ENCODE peak calls at places on chromosomes 1 and 21, in five cellular contexts. U is fibroblast of mammary gland; W is activated gamma-delta T cell; J is central memory CD4-positive, alpha-beta T cell; H is cardiac fibroblast. B is an unnamed sample.

GRCh38 chr21:36699026-36699545 is at the start of gene SIM2:
- DNase-seq in J (no peak), H (no peak), U (peak), W (no peak), B (no peak)

GRCh38 chr1:246091477-246091876 is 415.6 kb downstream of the SMYD3 start:
- DNase-seq in H (no peak), W (no peak), J (no peak), U (peak), B (no peak)

GRCh38 chr1:92478393-92478792 is 8.3 kb downstream of the GFI1 start:
- DNase-seq in U (no peak), W (no peak), H (peak), J (no peak), B (no peak)

GRCh38 chr1:178723541-178723940 is 1.5 kb upstream of the RALGPS2 start:
- DNase-seq in U (no peak), J (no peak), W (no peak), H (peak), B (no peak)

GRCh38 chr1:48019714-48020315 is 22.6 kb upstream of the TRABD2B start:
- DNase-seq in W (no peak), H (no peak), J (no peak), U (no peak), B (no peak)

GRCh38 chr1:201022824-201023516 is 544 bp downstream of the KIF21B start:
- DNase-seq in J (peak), W (peak), U (no peak), H (no peak), B (peak)

GRCh38 chr1:25095635-25096200 is 136.6 kb downstream of the SYF2 start:
- DNase-seq in J (no peak), H (no peak), W (no peak), U (no peak), B (no peak)

GRCh38 chr1:16073490-16074104 is at the start of gene FAM131C:
- DNase-seq in W (peak), H (no peak), U (no peak), J (peak), B (peak)

GRCh38 chr1:65065535-65066378 is 82.2 kb upstream of the AK4 start:
- DNase-seq in J (no peak), U (no peak), H (no peak), W (no peak), B (no peak)

GRCh38 chr1:36306902-36307456 is 811 bp downstream of the SH3D21 start:
- DNase-seq in H (peak), U (peak), W (peak), J (peak), B (peak)

GRCh38 chr21:26366781-26367180 is 196.2 kb upstream of the APP start:
- DNase-seq in J (no peak), H (peak), W (no peak), U (peak), B (no peak)

GRCh38 chr1:9294910-9295636 is 2.4 kb downstream of the SPSB1 start:
- DNase-seq in W (no peak), H (peak), J (peak), U (peak), B (no peak)

GRCh38 chr1:211247921-211248320 is 11.2 kb upstream of the RCOR3 start:
- DNase-seq in U (no peak), W (no peak), J (no peak), H (no peak), B (no peak)

GRCh38 chr1:68346192-68346808 is 103.5 kb downstream of the RPE65 start:
- DNase-seq in H (peak), U (peak), W (no peak), J (no peak), B (no peak)

GRCh38 chr1:212286437-212287131 is 1.4 kb downstream of the PPP2R5A start:
- DNase-seq in H (peak), W (no peak), U (peak), J (no peak), B (no peak)

GRCh38 chr1:180934563-180934962 is 21.9 kb downstream of the KIAA1614 start:
- DNase-seq in H (no peak), U (no peak), J (no peak), W (no peak), B (no peak)

GRCh38 chr1:216388558-216388957 is 34.7 kb downstream of the USH2A start:
- DNase-seq in J (no peak), U (no peak), H (no peak), W (no peak), B (no peak)

GRCh38 chr1:236451796-236452373 is 57.8 kb downstream of the EDARADD start:
- DNase-seq in H (no peak), U (peak), J (peak), W (no peak), B (peak)

GRCh38 chr1:50697440-50698421 is 262.3 kb downstream of the FAF1 start:
- DNase-seq in U (no peak), J (no peak), W (no peak), H (no peak), B (no peak)

GRCh38 chr1:53582211-53583020 is 123.2 kb downstream of the DMRTB1 start:
- DNase-seq in U (no peak), H (no peak), J (no peak), W (no peak), B (no peak)

GRCh38 chr1:156760092-156760795 is 7.1 kb upstream of the PRCC start:
- DNase-seq in U (no peak), J (no peak), W (no peak), H (no peak), B (no peak)

GRCh38 chr1:163186910-163187309 is 15.8 kb downstream of the RGS5 start:
- DNase-seq in W (no peak), H (no peak), U (no peak), J (no peak), B (no peak)

GRCh38 chr1:3552176-3552575 is 59.1 kb downstream of the MEGF6 start:
- DNase-seq in H (no peak), J (no peak), W (no peak), U (no peak), B (no peak)

GRCh38 chr1:47575855-47576757 is 138.3 kb downstream of the FOXD2 start:
- DNase-seq in U (peak), H (no peak), W (no peak), J (no peak), B (no peak)

GRCh38 chr1:223084466-223084865 is 58.6 kb downstream of the TLR5 start:
- DNase-seq in H (no peak), U (no peak), W (no peak), J (no peak), B (no peak)

B was measured in activated naive CD8-positive, alpha-beta T cell treated with anti-CD3 and anti-CD28 coated beads, Interleukin-2, amount 50 U/mL, for 24 hours.